ENCODE peak calls at places on chromosomes 11 and 22, in nine cellular contexts. One of them, this sample, is unnamed.

GRCh38 chr22:29032584-29032983 is 29.0 kb downstream of the C22orf31 start:
- DNase-seq in H1: no peak
- DNase-seq in stomach: peak
- DNase-seq in tibial nerve: no peak
- DNase-seq in GM12878: no peak
- DNase-seq in ovary: no peak
- DNase-seq in sigmoid colon: no peak
- DNase-seq in SK-N-SH: no peak
- DNase-seq in A549: peak
- DNase-seq in this sample: no peak

GRCh38 chr11:22407899-22408298 is 69.7 kb downstream of the SLC17A6 start:
- DNase-seq in sigmoid colon: no peak
- DNase-seq in GM12878: no peak
- DNase-seq in SK-N-SH: no peak
- DNase-seq in stomach: no peak
- DNase-seq in ovary: no peak
- DNase-seq in tibial nerve: no peak
- DNase-seq in A549: no peak
- DNase-seq in H1: no peak
- DNase-seq in this sample: no peak

GRCh38 chr11:116701876-116702275 is 70.9 kb downstream of the BUD13 start:
- DNase-seq in SK-N-SH: peak
- DNase-seq in sigmoid colon: peak
- DNase-seq in ovary: no peak
- DNase-seq in tibial nerve: no peak
- DNase-seq in H1: no peak
- DNase-seq in stomach: no peak
- DNase-seq in A549: no peak
- DNase-seq in GM12878: no peak
- DNase-seq in this sample: no peak

GRCh38 chr11:15865212-15865987 is 490.9 kb downstream of the SOX6 start:
- DNase-seq in ovary: no peak
- DNase-seq in sigmoid colon: no peak
- DNase-seq in tibial nerve: no peak
- DNase-seq in GM12878: no peak
- DNase-seq in stomach: no peak
- DNase-seq in H1: no peak
- DNase-seq in A549: no peak
- DNase-seq in SK-N-SH: no peak
- DNase-seq in this sample: no peak

GRCh38 chr11:94731921-94732601 is 36.1 kb upstream of the AMOTL1 start:
- DNase-seq in H1: no peak
- DNase-seq in sigmoid colon: peak
- DNase-seq in GM12878: no peak
- DNase-seq in tibial nerve: no peak
- DNase-seq in A549: peak
- DNase-seq in SK-N-SH: peak
- DNase-seq in stomach: no peak
- DNase-seq in ovary: no peak
- DNase-seq in this sample: no peak

GRCh38 chr22:29477919-29478318 is 2.1 kb upstream of the NEFH start:
- DNase-seq in H1: no peak
- DNase-seq in A549: peak
- DNase-seq in GM12878: no peak
- DNase-seq in tibial nerve: no peak
- DNase-seq in stomach: no peak
- DNase-seq in ovary: no peak
- DNase-seq in sigmoid colon: no peak
- DNase-seq in SK-N-SH: peak
- DNase-seq in this sample: no peak

GRCh38 chr11:86228967-86229330 is 15.6 kb upstream of the EED start:
- DNase-seq in H1: no peak
- DNase-seq in GM12878: no peak
- DNase-seq in stomach: no peak
- DNase-seq in sigmoid colon: no peak
- DNase-seq in ovary: no peak
- DNase-seq in SK-N-SH: no peak
- DNase-seq in tibial nerve: no peak
- DNase-seq in A549: no peak
- DNase-seq in this sample: no peak

GRCh38 chr11:126341760-126342161 is 13.7 kb upstream of the ST3GAL4 start:
- DNase-seq in tibial nerve: no peak
- DNase-seq in A549: no peak
- DNase-seq in sigmoid colon: no peak
- DNase-seq in ovary: peak
- DNase-seq in H1: no peak
- DNase-seq in stomach: no peak
- DNase-seq in SK-N-SH: no peak
- DNase-seq in GM12878: no peak
- DNase-seq in this sample: no peak

GRCh38 chr11:73197348-73197747 is 20.7 kb upstream of the P2RY2 start:
- DNase-seq in A549: peak
- DNase-seq in tibial nerve: no peak
- DNase-seq in GM12878: no peak
- DNase-seq in stomach: no peak
- DNase-seq in SK-N-SH: no peak
- DNase-seq in H1: no peak
- DNase-seq in sigmoid colon: peak
- DNase-seq in ovary: no peak
- DNase-seq in this sample: peak

GRCh38 chr22:34055525-34056200 is 135.4 kb upstream of the LARGE1 start:
- DNase-seq in sigmoid colon: no peak
- DNase-seq in GM12878: no peak
- DNase-seq in A549: peak
- DNase-seq in SK-N-SH: peak
- DNase-seq in tibial nerve: no peak
- DNase-seq in ovary: no peak
- DNase-seq in H1: peak
- DNase-seq in stomach: peak
- DNase-seq in this sample: no peak

GRCh38 chr11:60950933-60951610 is 904 bp downstream of the SLC15A3 start:
- DNase-seq in sigmoid colon: no peak
- DNase-seq in tibial nerve: no peak
- DNase-seq in SK-N-SH: no peak
- DNase-seq in A549: no peak
- DNase-seq in stomach: peak
- DNase-seq in H1: peak
- DNase-seq in GM12878: no peak
- DNase-seq in ovary: peak
- DNase-seq in this sample: no peak

GRCh38 chr11:28649922-28650321 is 541.7 kb downstream of the METTL15 start:
- DNase-seq in GM12878: no peak
- DNase-seq in ovary: no peak
- DNase-seq in sigmoid colon: no peak
- DNase-seq in SK-N-SH: no peak
- DNase-seq in tibial nerve: no peak
- DNase-seq in H1: no peak
- DNase-seq in stomach: no peak
- DNase-seq in A549: no peak
- DNase-seq in this sample: no peak

GRCh38 chr11:65630215-65630614 is 7.7 kb upstream of the SIPA1 start:
- DNase-seq in SK-N-SH: no peak
- DNase-seq in GM12878: no peak
- DNase-seq in tibial nerve: no peak
- DNase-seq in H1: no peak
- DNase-seq in A549: no peak
- DNase-seq in sigmoid colon: no peak
- DNase-seq in stomach: no peak
- DNase-seq in ovary: peak
- DNase-seq in this sample: no peak

GRCh38 chr22:44885806-44886360 is 123.9 kb downstream of the PHF21B start:
- DNase-seq in sigmoid colon: no peak
- DNase-seq in H1: no peak
- DNase-seq in GM12878: no peak
- DNase-seq in stomach: no peak
- DNase-seq in SK-N-SH: no peak
- DNase-seq in ovary: peak
- DNase-seq in tibial nerve: no peak
- DNase-seq in A549: no peak
- DNase-seq in this sample: no peak

GRCh38 chr11:3001496-3001895 is 9.4 kb upstream of the NAP1L4 start:
- DNase-seq in SK-N-SH: peak
- DNase-seq in GM12878: no peak
- DNase-seq in H1: no peak
- DNase-seq in A549: no peak
- DNase-seq in sigmoid colon: peak
- DNase-seq in stomach: peak
- DNase-seq in ovary: peak
- DNase-seq in tibial nerve: no peak
- DNase-seq in this sample: no peak

DNA sequence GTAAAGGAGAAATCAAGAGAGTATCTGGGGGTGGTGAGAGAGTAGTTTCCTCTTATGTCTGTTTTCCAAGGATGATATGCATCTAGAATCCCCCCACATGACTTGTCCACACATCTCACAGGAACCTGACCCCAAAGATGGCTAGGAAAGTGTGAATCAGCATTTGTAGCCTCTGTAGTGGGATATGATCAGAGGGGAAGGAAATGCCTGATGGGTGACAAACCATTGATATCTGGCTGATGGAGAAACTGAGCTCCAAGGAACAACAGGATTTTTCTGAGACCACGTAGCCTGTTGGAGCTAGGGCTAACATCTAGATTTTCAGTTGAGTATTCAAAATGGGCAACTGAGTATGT is 369.4 kb downstream of the DDX10 start:
- DNase-seq in stomach: no peak
- DNase-seq in GM12878: no peak
- DNase-seq in tibial nerve: no peak
- DNase-seq in H1: no peak
- DNase-seq in sigmoid colon: no peak
- DNase-seq in A549: no peak
- DNase-seq in SK-N-SH: no peak
- DNase-seq in ovary: no peak
- DNase-seq in this sample: no peak
- TF ChIP-seq EP300 in stomach: no peak
- TF ChIP-seq EP300 in GM12878: no peak
- TF ChIP-seq EP300 in tibial nerve: no peak
- TF ChIP-seq EP300 in H1: no peak
- TF ChIP-seq EP300 in sigmoid colon: no peak
- TF ChIP-seq EP300 in A549: no peak
- TF ChIP-seq EP300 in SK-N-SH: no peak
- TF ChIP-seq EP300 in ovary: no peak
- TF ChIP-seq EP300 in this sample: no peak

GRCh38 chr11:44980533-44981427 is 30.1 kb upstream of the TP53I11 start:
- DNase-seq in SK-N-SH: no peak
- DNase-seq in GM12878: no peak
- DNase-seq in ovary: no peak
- DNase-seq in A549: no peak
- DNase-seq in stomach: no peak
- DNase-seq in tibial nerve: no peak
- DNase-seq in sigmoid colon: peak
- DNase-seq in H1: no peak
- DNase-seq in this sample: peak
- H3K27ac ChIP-seq in SK-N-SH: no peak
- H3K27ac ChIP-seq in GM12878: no peak
- H3K27ac ChIP-seq in ovary: no peak
- H3K27ac ChIP-seq in A549: peak
- H3K27ac ChIP-seq in stomach: peak
- H3K27ac ChIP-seq in tibial nerve: no peak
- H3K27ac ChIP-seq in sigmoid colon: no peak
- H3K27ac ChIP-seq in H1: no peak
- H3K27ac ChIP-seq in this sample: peak

GRCh38 chr11:98456281-98456680 is 564.5 kb upstream of the CNTN5 start:
- DNase-seq in SK-N-SH: no peak
- DNase-seq in GM12878: no peak
- DNase-seq in ovary: no peak
- DNase-seq in A549: no peak
- DNase-seq in H1: no peak
- DNase-seq in tibial nerve: no peak
- DNase-seq in stomach: no peak
- DNase-seq in sigmoid colon: no peak
- DNase-seq in this sample: no peak
- H3K4me3 ChIP-seq in SK-N-SH: no peak
- H3K4me3 ChIP-seq in GM12878: no peak
- H3K4me3 ChIP-seq in ovary: no peak
- H3K4me3 ChIP-seq in A549: no peak
- H3K4me3 ChIP-seq in H1: no peak
- H3K4me3 ChIP-seq in tibial nerve: no peak
- H3K4me3 ChIP-seq in stomach: no peak
- H3K4me3 ChIP-seq in sigmoid colon: no peak
- H3K4me3 ChIP-seq in this sample: no peak

GRCh38 chr22:46754826-46755225 is 7.6 kb upstream of the TBC1D22A start:
- DNase-seq in tibial nerve: no peak
- DNase-seq in sigmoid colon: peak
- DNase-seq in GM12878: no peak
- DNase-seq in ovary: no peak
- DNase-seq in stomach: no peak
- DNase-seq in H1: no peak
- DNase-seq in A549: no peak
- DNase-seq in SK-N-SH: no peak
- DNase-seq in this sample: no peak

GRCh38 chr22:46753761-46754109 is 8.7 kb upstream of the TBC1D22A start:
- DNase-seq in H1: no peak
- DNase-seq in GM12878: no peak
- DNase-seq in stomach: no peak
- DNase-seq in SK-N-SH: no peak
- DNase-seq in tibial nerve: no peak
- DNase-seq in A549: no peak
- DNase-seq in sigmoid colon: no peak
- DNase-seq in ovary: no peak
- DNase-seq in this sample: no peak

GRCh38 chr22:46753360-46753759 is 9.1 kb upstream of the TBC1D22A start:
- DNase-seq in GM12878: no peak
- DNase-seq in SK-N-SH: no peak
- DNase-seq in H1: no peak
- DNase-seq in stomach: no peak
- DNase-seq in sigmoid colon: no peak
- DNase-seq in ovary: no peak
- DNase-seq in tibial nerve: no peak
- DNase-seq in A549: no peak
- DNase-seq in this sample: no peak

GRCh38 chr22:46752911-46753310 is 9.5 kb upstream of the TBC1D22A start:
- DNase-seq in A549: no peak
- DNase-seq in tibial nerve: no peak
- DNase-seq in sigmoid colon: no peak
- DNase-seq in H1: no peak
- DNase-seq in ovary: no peak
- DNase-seq in stomach: no peak
- DNase-seq in SK-N-SH: no peak
- DNase-seq in GM12878: no peak
- DNase-seq in this sample: no peak

DNA sequence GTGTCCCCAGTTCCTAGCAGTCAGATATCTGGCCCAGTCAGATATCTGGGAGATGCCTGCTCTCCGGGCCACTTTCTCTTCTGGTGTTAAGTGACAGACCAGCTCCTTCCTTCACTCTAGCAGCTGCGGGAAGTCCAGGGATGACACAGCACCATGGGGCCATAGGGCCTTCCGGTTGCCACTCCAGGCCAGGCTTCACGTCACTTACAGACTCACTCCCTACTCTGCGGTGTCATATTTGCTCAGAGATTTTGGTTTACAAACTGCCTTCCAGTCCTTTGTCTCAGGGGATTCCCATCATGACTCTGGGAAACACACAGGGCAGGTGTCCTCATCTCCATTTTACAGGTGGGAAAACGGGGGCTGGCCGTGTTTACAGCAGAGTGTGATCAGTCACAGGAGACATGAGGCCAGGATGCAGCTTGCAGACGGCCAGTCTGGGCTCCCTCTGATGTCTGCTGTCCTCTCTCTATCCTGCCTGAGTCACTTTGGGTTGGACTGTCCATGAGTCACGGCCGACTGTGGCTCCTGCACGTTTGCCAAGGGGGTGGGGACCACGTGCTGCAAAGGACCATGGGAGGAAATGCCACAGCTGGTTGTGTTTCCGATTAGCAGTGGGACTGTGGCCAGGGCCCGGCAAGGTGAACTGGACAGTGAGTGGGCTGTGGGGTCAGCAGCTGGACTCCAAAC is 8.2 kb upstream of the TBC1D22A start:
- DNase-seq in sigmoid colon: peak
- DNase-seq in GM12878: no peak
- DNase-seq in stomach: peak
- DNase-seq in ovary: peak
- DNase-seq in A549: peak
- DNase-seq in SK-N-SH: peak
- DNase-seq in tibial nerve: peak
- DNase-seq in H1: no peak
- DNase-seq in this sample: peak
- TF ChIP-seq EP300 in sigmoid colon: no peak
- TF ChIP-seq EP300 in GM12878: no peak
- TF ChIP-seq EP300 in stomach: peak
- TF ChIP-seq EP300 in ovary: peak
- TF ChIP-seq EP300 in A549: no peak
- TF ChIP-seq EP300 in SK-N-SH: no peak
- TF ChIP-seq EP300 in tibial nerve: peak
- TF ChIP-seq EP300 in H1: no peak
- TF ChIP-seq EP300 in this sample: no peak